ENCODE peak calls at places on chromosomes 7 and 10, in four cellular contexts. M is amygdala, C is B cell, S is T-helper 2 cell. E is an unnamed sample.

GRCh38 chr7:56157238-56157790 is 41.1 kb upstream of the NUPR2 start:
- DNase-seq in M (no peak), C (no peak), S (no peak), E (no peak)

GRCh38 chr7:116354546-116355422 is 144.4 kb downstream of the TES start:
- DNase-seq in C (no peak), S (no peak), M (no peak), E (no peak)

GRCh38 chr7:38319873-38320272 is 46.4 kb upstream of the TARP start:
- DNase-seq in S (no peak), M (no peak), C (no peak), E (no peak)

GRCh38 chr7:28423919-28424514 is 11.7 kb downstream of the CREB5 start:
- DNase-seq in C (no peak), S (no peak), M (no peak), E (no peak)

GRCh38 chr10:84343831-84344230 is 15.4 kb downstream of the CCSER2 start:
- DNase-seq in S (no peak), M (no peak), C (no peak), E (no peak)

GRCh38 chr7:138460649-138461607 is 869 bp downstream of the TRIM24 start:
- DNase-seq in S (peak), M (peak), C (peak), E (peak)

GRCh38 chr10:11113156-11113555 is 95.5 kb downstream of the CELF2 start:
- DNase-seq in M (no peak), C (no peak), S (no peak), E (no peak)

GRCh38 chr10:93993782-93994668 is at the start of gene PLCE1:
- DNase-seq in C (no peak), S (no peak), M (no peak), E (no peak)

GRCh38 chr7:14974688-14975087 is 72.1 kb upstream of the DGKB start:
- DNase-seq in S (no peak), M (no peak), C (no peak), E (no peak)

GRCh38 chr10:85548038-85548437 is 818.6 kb downstream of the GRID1 start:
- DNase-seq in S (no peak), C (no peak), M (peak), E (no peak)